ENCODE peak calls at places on chromosomes 7 and 10, in eight cellular contexts. V is breast epithelium, H is endothelial cell of umbilical vein, K is stomach, W is transverse colon, I is uterus, Q is IMR-90, S is HCT116. L is an unnamed sample.

GRCh38 chr10:47020491-47020890 is 109.3 kb downstream of the PTPN20 start:
- DNase-seq in V (no peak), H (peak; percentile 3), K (peak; percentile 22), W (no peak), I (no peak), Q (peak; percentile 59), S (no peak), L (peak; percentile 18)

GRCh38 chr10:1136268-1136667 is 80.1 kb downstream of the WDR37 start:
- DNase-seq in V (no peak), H (no peak), K (no peak), W (no peak), I (no peak), Q (no peak), S (no peak), L (no peak)

GRCh38 chr7:25026156-25026555 is 46.2 kb upstream of the OSBPL3 start:
- DNase-seq in V (no peak), H (no peak), K (no peak), W (no peak), I (no peak), Q (no peak), S (no peak), L (no peak)

GRCh38 chr10:5234106-5234877 is 37.7 kb downstream of the AKR1C4 start:
- DNase-seq in V (no peak), H (no peak), K (peak; percentile 67), W (peak; percentile 38), I (no peak), Q (peak; percentile 50), S (no peak), L (peak; percentile 81)

GRCh38 chr7:21355406-21355874 is 72.4 kb upstream of the SP4 start:
- DNase-seq in V (no peak), H (no peak), K (no peak), W (peak; percentile 33), I (no peak), Q (no peak), S (no peak), L (peak; percentile 56)

GRCh38 chr10:17616403-17617030 is 657 bp downstream of the HACD1 start:
- DNase-seq in V (peak; percentile 52), H (peak; percentile 44), K (peak; percentile 83), W (peak; percentile 68), I (peak; percentile 48), Q (peak; percentile 47), S (peak; percentile 21), L (peak; percentile 24)

GRCh38 chr10:119535837-119536507 is 6.5 kb downstream of the RGS10 start:
- DNase-seq in V (no peak), H (no peak), K (no peak), W (no peak), I (no peak), Q (no peak), S (no peak), L (peak; percentile 45)

GRCh38 chr7:149147072-149147729 is at the start of gene ZNF398:
- DNase-seq in V (peak; percentile 37), H (peak; percentile 75), K (peak; percentile 75), W (peak; percentile 79), I (peak; percentile 46), Q (peak; percentile 77), S (no peak), L (peak; percentile 89)

GRCh38 chr7:94514140-94514889 is 4.7 kb downstream of the CASD1 start:
- DNase-seq in V (no peak), H (no peak), K (no peak), W (no peak), I (no peak), Q (no peak), S (no peak), L (no peak)

GRCh38 chr10:91196268-91197043 is 24.0 kb upstream of the PCGF5 start:
- DNase-seq in V (no peak), H (no peak), K (no peak), W (no peak), I (no peak), Q (no peak), S (no peak), L (no peak)

GRCh38 chr7:134792968-134793367 is 13.5 kb downstream of the CALD1 start:
- DNase-seq in V (no peak), H (no peak), K (no peak), W (peak; percentile 13), I (no peak), Q (peak; percentile 63), S (no peak), L (no peak)

GRCh38 chr7:141012044-141012685 is 2.6 kb downstream of the MRPS33 start:
- DNase-seq in V (peak; percentile 43), H (peak; percentile 73), K (peak; percentile 66), W (peak; percentile 79), I (peak; percentile 24), Q (peak; percentile 62), S (peak; percentile 65), L (peak; percentile 67)

GRCh38 chr7:98877692-98878364 is 504 bp upstream of the TRRAP start:
- DNase-seq in V (no peak), H (no peak), K (peak; percentile 25), W (no peak), I (no peak), Q (no peak), S (no peak), L (no peak)

GRCh38 chr7:98879198-98879988 is 1.1 kb downstream of the TRRAP start:
- DNase-seq in V (no peak), H (no peak), K (no peak), W (peak; percentile 60), I (no peak), Q (peak; percentile 17), S (peak; percentile 27), L (peak; percentile 82)

GRCh38 chr7:98877146-98877545 is 1.2 kb upstream of the TRRAP start:
- DNase-seq in V (no peak), H (no peak), K (no peak), W (no peak), I (no peak), Q (no peak), S (no peak), L (no peak)

GRCh38 chr7:98879989-98880337 is 1.6 kb downstream of the TRRAP start:
- DNase-seq in V (no peak), H (no peak), K (no peak), W (no peak), I (no peak), Q (no peak), S (no peak), L (no peak)

DNA sequence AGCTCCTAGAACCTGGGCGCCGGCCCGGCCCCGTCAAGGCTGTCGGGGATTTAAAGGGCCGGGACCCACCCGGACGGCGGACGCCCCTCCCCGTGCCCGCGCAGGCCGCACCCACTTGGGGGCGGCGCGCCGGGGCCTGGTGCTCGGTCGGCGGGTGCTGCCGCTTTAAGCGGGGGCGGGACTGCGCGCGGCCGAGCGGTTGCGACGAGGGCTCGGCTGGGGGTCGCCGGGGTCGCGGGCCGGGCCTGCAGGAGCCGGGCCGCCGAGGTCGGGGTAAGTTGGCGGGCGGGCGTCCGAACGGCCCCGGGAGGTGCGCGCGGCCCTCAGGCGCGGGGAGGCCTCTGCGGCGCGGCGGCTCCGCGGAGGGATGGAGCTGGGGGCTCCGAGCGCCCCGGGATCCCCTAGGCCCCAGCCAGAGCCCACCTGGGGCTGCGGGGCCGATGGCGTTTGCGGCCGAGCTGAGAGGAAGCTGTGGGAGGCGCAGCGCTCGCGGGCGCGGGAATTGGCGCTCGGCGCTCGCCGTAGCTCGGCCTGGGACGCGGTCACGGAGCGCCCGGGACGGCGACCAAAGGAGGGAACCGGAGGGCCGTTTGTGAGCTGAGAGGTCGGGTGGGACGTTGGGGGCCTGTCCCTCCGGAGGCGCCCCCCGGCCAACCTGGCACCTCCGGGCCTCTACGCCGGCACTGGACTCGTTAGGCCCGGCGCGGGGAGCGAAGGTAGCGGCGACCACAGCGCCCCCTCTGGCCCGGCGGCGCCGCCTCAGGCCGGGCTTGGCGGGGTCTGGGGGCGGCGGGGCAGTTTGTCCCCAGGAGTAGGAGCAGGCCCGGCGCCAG is at the start of gene TRRAP:
- DNase-seq in V (peak; percentile 29), H (peak; percentile 65), K (peak; percentile 75), W (peak; percentile 72), I (peak; percentile 48), Q (peak; percentile 62), S (no peak), L (peak; percentile 78)
- TF ChIP-seq POLR2A in V (peak; percentile 26), H (peak; percentile 26), K (no peak), W (peak; percentile 49), I (no peak), Q (peak; percentile 55), S (peak; percentile 20), L (peak; percentile 49)

DNA sequence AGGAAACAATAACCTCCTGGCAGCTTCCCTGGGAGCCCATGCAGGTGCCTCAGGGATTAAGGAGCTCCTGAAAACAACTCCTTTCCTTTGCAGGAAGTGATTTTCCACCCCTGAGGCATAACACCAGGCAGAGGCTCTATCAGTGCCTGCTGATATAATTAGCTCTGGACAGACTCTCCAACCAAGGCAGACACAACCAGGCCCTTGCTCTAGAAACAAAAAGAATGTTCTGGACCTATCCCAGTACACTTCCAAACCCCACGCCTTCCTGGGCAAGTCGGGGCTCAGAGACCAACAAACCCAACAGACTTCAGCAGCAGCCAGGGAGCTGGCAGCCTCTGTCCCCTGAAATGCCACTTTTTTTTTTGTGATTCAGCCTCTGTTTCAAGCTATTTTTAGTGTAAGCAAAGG is 247.1 kb downstream of the KCNMA1 start:
- DNase-seq in V (peak; percentile 53), H (no peak), K (no peak), W (no peak), I (no peak), Q (no peak), S (no peak), L (no peak)
- H3K27ac ChIP-seq in V (peak overlapping the region; percentile 65), H (peak overlapping the region; percentile 19), K (peak overlapping the region; percentile 22), W (peak overlapping the region; percentile 69), I (peak overlapping the region; percentile 89), Q (peak overlapping the region; percentile 17), S (no peak overlapping the region), L (peak overlapping the region; percentile 48)

GRCh38 chr7:112063974-112064373 is 142.2 kb downstream of the DOCK4 start:
- DNase-seq in V (no peak), H (no peak), K (no peak), W (no peak), I (no peak), Q (no peak), S (no peak), L (no peak)
- TF ChIP-seq POLR2A in V (no peak), H (no peak), K (no peak), W (no peak), I (no peak), Q (no peak), S (no peak), L (no peak)

DNA sequence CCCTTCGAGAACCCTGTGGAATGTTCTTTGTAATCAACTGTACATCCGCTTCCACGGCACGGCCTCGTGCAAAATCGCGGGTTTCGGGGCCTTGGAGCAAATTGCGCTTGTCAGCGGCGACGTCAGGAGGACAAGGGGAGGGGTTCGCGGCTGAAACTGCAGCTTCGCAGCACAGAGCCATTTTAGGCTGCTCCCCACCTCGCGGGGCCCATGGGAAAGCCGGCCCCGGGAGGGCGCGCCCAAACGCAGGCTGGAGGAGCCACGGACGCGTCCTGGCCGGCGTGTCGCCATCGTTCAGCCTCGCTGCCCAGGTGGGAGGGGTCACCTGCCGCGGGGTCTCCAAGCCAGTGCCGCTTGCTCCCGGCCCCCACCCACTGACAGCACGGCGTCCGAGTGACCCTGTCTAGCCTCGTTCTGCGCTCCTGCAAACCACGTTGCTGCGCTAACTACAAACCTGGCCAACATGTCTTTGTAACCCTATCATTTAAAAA is 2.8 kb downstream of the SFMBT2 start:
- DNase-seq in V (no peak), H (peak; percentile 12), K (no peak), W (peak; percentile 48), I (peak; percentile 46), Q (no peak), S (no peak), L (peak; percentile 51)
- H3K27ac ChIP-seq in V (peak overlapping the region; percentile 75), H (no peak overlapping the region), K (peak overlapping the region; percentile 74), W (peak overlapping the region; percentile 79), I (peak overlapping the region; percentile 82), Q (no peak overlapping the region), S (no peak overlapping the region), L (peak overlapping the region; percentile 65)

GRCh38 chr10:103241262-103242011 is 4.2 kb upstream of the RPEL1 start:
- DNase-seq in V (peak; percentile 56), H (peak; percentile 52), K (peak; percentile 89), W (peak; percentile 92), I (no peak), Q (peak; percentile 50), S (peak; percentile 86), L (peak; percentile 87)
- TF ChIP-seq POLR2A in V (no peak), H (peak; percentile 16), K (no peak), W (peak; percentile 19), I (no peak), Q (no peak), S (no peak), L (peak; percentile 44)

L was measured in Peyer's patch.